ENCODE peak calls at places on chromosome 19, in six cellular contexts. M, S, P, E, G and Z are unnamed samples.

GRCh38 chr19:32924200-32924599 is 47.6 kb downstream of the CEP89 start:
- DNase-seq in M (no peak), S (no peak), P (peak), E (no peak), G (no peak), Z (no peak)

GRCh38 chr19:13799669-13800068 is 4.4 kb downstream of the ZSWIM4 start:
- DNase-seq in M (no peak), S (no peak), P (no peak), E (no peak), G (no peak), Z (no peak)

GRCh38 chr19:53977991-53978731 is 13.3 kb upstream of the CACNG6 start:
- DNase-seq in M (no peak), S (no peak), P (peak), E (peak), G (peak), Z (no peak)

GRCh38 chr19:15365264-15365663 is 14.3 kb downstream of the AKAP8 start:
- DNase-seq in M (no peak), S (no peak), P (no peak), E (no peak), G (no peak), Z (no peak)

GRCh38 chr19:52739576-52739975 is 4.7 kb upstream of the ZNF611 start:
- DNase-seq in M (no peak), S (no peak), P (no peak), E (no peak), G (no peak), Z (no peak)

GRCh38 chr19:12611361-12611699 is 610 bp downstream of the ZNF791 start:
- DNase-seq in M (no peak), S (peak), P (peak), E (peak), G (peak), Z (no peak)

GRCh38 chr19:10288662-10289166 is 1.0 kb upstream of the ICAM5 start:
- DNase-seq in M (no peak), S (peak), P (peak), E (no peak), G (no peak), Z (no peak)

GRCh38 chr19:1674293-1674679 is 21.9 kb upstream of the TCF3 start:
- DNase-seq in M (no peak), S (no peak), P (no peak), E (no peak), G (no peak), Z (no peak)

GRCh38 chr19:45643024-45643926 is 4.1 kb upstream of the EML2 start:
- DNase-seq in M (peak), S (no peak), P (peak), E (peak), G (peak), Z (no peak)

GRCh38 chr19:48111280-48111679 is 663 bp upstream of the PLA2G4C start:
- DNase-seq in M (no peak), S (no peak), P (no peak), E (no peak), G (no peak), Z (no peak)

GRCh38 chr19:31562916-31563626 is 213.8 kb upstream of the TSHZ3 start:
- DNase-seq in M (no peak), S (no peak), P (no peak), E (no peak), G (no peak), Z (no peak)

GRCh38 chr19:13493516-13494310 is 12.6 kb downstream of the CACNA1A start:
- DNase-seq in M (no peak), S (no peak), P (no peak), E (no peak), G (no peak), Z (no peak)

GRCh38 chr19:7670150-7670784 is 1.4 kb downstream of the RETN start:
- DNase-seq in M (no peak), S (no peak), P (no peak), E (no peak), G (no peak), Z (no peak)